ENCODE peak calls at places on chromosomes 5 and 9, in ten cellular contexts. Y is RWPE1, B is GM12864, F is LNCaP clone FGC, I is AG10803, Z is fibroblast of mammary gland, O is dorsolateral prefrontal cortex, R is heart right ventricle, K is progenitor cell of endocrine pancreas, H is cardiac muscle cell. W is an unnamed sample.

GRCh38 chr5:68406767-68407232 is 191.2 kb downstream of the PIK3R1 start:
- DNase-seq in Z (no peak), R (no peak), Y (no peak), F (peak), K (no peak), B (peak), I (no peak), O (no peak), H (no peak), W (peak)

GRCh38 chr9:133774799-133775198 is 36.6 kb upstream of the SARDH start:
- DNase-seq in Z (no peak), K (no peak), H (no peak), B (no peak), I (no peak), R (no peak), Y (no peak), F (no peak), O (no peak), W (no peak)

GRCh38 chr5:35656721-35657120 is 39.1 kb downstream of the SPEF2 start:
- DNase-seq in Y (no peak), R (no peak), F (no peak), H (peak), I (peak), Z (no peak), B (no peak), K (no peak), O (no peak), W (no peak)

GRCh38 chr9:112601646-112602045 is 115.0 kb downstream of the KIAA1958 start:
- DNase-seq in F (no peak), R (no peak), I (peak), K (no peak), H (no peak), B (no peak), Y (peak), O (no peak), Z (peak), W (no peak)

GRCh38 chr9:1052908-1053590 is 2.9 kb downstream of the DMRT2 start:
- DNase-seq in R (no peak), F (no peak), K (no peak), Z (no peak), H (no peak), B (no peak), O (no peak), I (no peak), Y (no peak), W (no peak)

GRCh38 chr5:174448662-174449061 is 275.7 kb upstream of the MSX2 start:
- DNase-seq in R (no peak), Y (peak), F (no peak), H (no peak), Z (no peak), K (no peak), I (no peak), O (no peak), B (no peak), W (no peak)

GRCh38 chr5:7374186-7374585 is 21.8 kb upstream of the ADCY2 start:
- DNase-seq in F (no peak), Y (no peak), O (no peak), R (no peak), K (no peak), Z (no peak), B (no peak), I (no peak), H (no peak), W (no peak)

GRCh38 chr9:76658510-76659231 is 105.6 kb upstream of the PCA3 start:
- DNase-seq in F (no peak), I (peak), R (no peak), H (peak), Y (peak), O (no peak), K (no peak), Z (peak), B (peak), W (peak)

GRCh38 chr5:157198277-157199058 is 17.8 kb downstream of the ITK start:
- DNase-seq in O (no peak), B (no peak), R (no peak), K (no peak), F (no peak), H (no peak), Y (no peak), Z (no peak), I (no peak), W (no peak)

GRCh38 chr9:130043654-130044623 is 950 bp upstream of the FNBP1 start:
- DNase-seq in O (no peak), Z (peak), R (peak), I (peak), F (no peak), K (peak), H (peak), B (no peak), Y (no peak), W (no peak)

GRCh38 chr9:2159521-2160417 is 144.6 kb downstream of the SMARCA2 start:
- DNase-seq in Y (no peak), F (no peak), R (no peak), H (no peak), Z (peak), I (peak), O (no peak), B (no peak), K (no peak), W (no peak)

GRCh38 chr9:2161661-2162060 is 146.5 kb downstream of the SMARCA2 start:
- DNase-seq in Y (no peak), O (no peak), F (no peak), R (no peak), B (no peak), H (no peak), K (no peak), Z (no peak), I (no peak), W (no peak)

GRCh38 chr9:2166219-2166618 is 151.1 kb downstream of the SMARCA2 start:
- DNase-seq in I (no peak), B (no peak), Z (no peak), K (no peak), Y (no peak), R (no peak), F (no peak), O (no peak), H (no peak), W (no peak)

GRCh38 chr9:2164268-2164667 is 149.1 kb downstream of the SMARCA2 start:
- DNase-seq in H (no peak), R (no peak), F (no peak), Y (no peak), K (no peak), I (no peak), B (no peak), Z (no peak), O (no peak), W (no peak)

GRCh38 chr9:2163231-2163885 is 148.2 kb downstream of the SMARCA2 start:
- DNase-seq in I (peak), B (no peak), Y (no peak), Z (peak), F (no peak), R (no peak), O (no peak), K (no peak), H (no peak), W (no peak)
- TF ChIP-seq CTCF in I (no peak), B (no peak), Y (no peak), Z (no peak), F (no peak), R (no peak), O (no peak), K (no peak), H (no peak), W (no peak)

GRCh38 chr5:38162625-38163024 is 95.7 kb upstream of the EGFLAM start:
- DNase-seq in R (no peak), K (no peak), H (no peak), I (no peak), O (no peak), B (no peak), Z (no peak), Y (no peak), F (no peak), W (no peak)

GRCh38 chr5:38154615-38155204 is 103.6 kb upstream of the EGFLAM start:
- DNase-seq in R (no peak), O (no peak), I (no peak), Y (peak), K (no peak), F (no peak), H (no peak), Z (no peak), B (no peak), W (no peak)

GRCh38 chr5:38151878-38152277 is 106.5 kb upstream of the EGFLAM start:
- DNase-seq in K (no peak), R (no peak), Z (peak), H (no peak), F (no peak), O (no peak), Y (no peak), B (no peak), I (no peak), W (no peak)

DNA sequence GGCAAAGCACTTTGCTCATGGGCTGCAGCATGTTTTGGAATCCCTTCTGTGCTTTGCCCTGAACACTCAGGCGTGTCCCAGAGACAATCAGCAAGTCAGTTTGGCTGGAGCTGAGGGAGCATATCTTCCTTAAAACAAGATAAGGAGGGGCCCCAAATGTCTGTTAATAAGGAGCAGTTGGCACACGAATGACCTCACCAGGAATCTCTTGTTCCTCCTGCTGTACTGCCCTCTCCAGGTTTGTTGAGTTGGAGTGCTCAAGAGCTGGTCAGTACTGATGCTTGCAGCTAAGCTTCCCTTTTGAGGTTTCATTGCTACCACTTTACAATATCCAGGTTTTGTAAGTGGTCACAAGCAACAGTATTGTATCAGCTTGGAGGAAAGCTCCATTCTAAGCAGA is 101.3 kb upstream of the EGFLAM start:
- DNase-seq in B (no peak), K (no peak), H (peak), Y (no peak), O (no peak), I (no peak), F (no peak), R (no peak), Z (no peak), W (no peak)
- TF ChIP-seq CTCF in B (no peak), K (no peak), H (no peak), Y (no peak), O (no peak), I (no peak), F (no peak), R (no peak), Z (no peak), W (no peak)

GRCh38 chr9:6845128-6845826 is 87.5 kb downstream of the KDM4C start:
- DNase-seq in O (no peak), R (no peak), Y (no peak), B (no peak), F (no peak), Z (no peak), H (no peak), I (no peak), K (no peak), W (no peak)

GRCh38 chr9:6842584-6842947 is 84.8 kb downstream of the KDM4C start:
- DNase-seq in F (no peak), I (peak), B (no peak), K (no peak), H (no peak), Z (peak), O (no peak), Y (no peak), R (no peak), W (no peak)

GRCh38 chr9:6843742-6844141 is 86.0 kb downstream of the KDM4C start:
- DNase-seq in F (no peak), H (no peak), O (no peak), Z (no peak), K (no peak), I (no peak), R (no peak), B (no peak), Y (no peak), W (no peak)

GRCh38 chr9:6845881-6846280 is 88.1 kb downstream of the KDM4C start:
- DNase-seq in Z (no peak), R (no peak), Y (no peak), K (no peak), B (no peak), O (no peak), F (no peak), H (peak), I (peak), W (no peak)
- TF ChIP-seq CTCF in Z (peak), R (peak), Y (no peak), K (peak), B (no peak), O (no peak), F (peak), H (peak), I (peak), W (no peak)

DNA sequence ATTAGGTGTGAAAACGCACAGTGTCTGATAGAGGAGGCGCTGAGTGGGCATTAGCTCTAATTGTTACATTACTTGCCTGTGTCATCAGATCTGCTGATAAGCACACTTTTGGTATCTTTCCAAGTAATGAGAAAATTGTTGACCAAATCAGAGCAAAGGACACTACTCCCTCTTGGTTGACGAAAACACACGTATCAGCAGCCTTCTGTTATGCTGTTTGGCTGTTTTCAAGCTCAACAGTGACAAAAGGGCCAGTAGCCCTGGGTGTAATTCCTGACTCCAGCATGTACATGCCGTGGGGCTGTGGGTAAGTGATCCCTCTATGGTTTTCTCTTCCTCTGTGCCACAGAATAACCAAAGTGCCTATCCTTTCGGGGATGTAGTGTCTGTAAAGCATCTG is 151.4 kb downstream of the AUH start:
- DNase-seq in R (no peak), I (no peak), F (no peak), H (no peak), K (no peak), O (no peak), B (no peak), Y (no peak), Z (peak), W (no peak)
- TF ChIP-seq CTCF in R (no peak), I (no peak), F (no peak), H (no peak), K (no peak), O (no peak), B (no peak), Y (no peak), Z (no peak), W (no peak)

GRCh38 chr9:136453326-136453725 is 13.7 kb upstream of the INPP5E start:
- DNase-seq in K (no peak), F (no peak), H (no peak), Z (no peak), O (no peak), R (no peak), I (no peak), B (no peak), Y (no peak), W (no peak)

GRCh38 chr9:136454026-136454796 is 14.6 kb upstream of the INPP5E start:
- DNase-seq in B (no peak), H (no peak), Y (no peak), Z (no peak), I (no peak), K (no peak), R (no peak), F (no peak), O (no peak), W (no peak)

GRCh38 chr9:136448655-136449054 is 9.0 kb upstream of the INPP5E start:
- DNase-seq in O (no peak), R (no peak), H (no peak), I (no peak), B (no peak), K (no peak), F (no peak), Z (no peak), Y (no peak), W (no peak)

GRCh38 chr9:136455043-136456002 is 15.7 kb upstream of the INPP5E start:
- DNase-seq in R (no peak), B (no peak), F (no peak), Z (no peak), I (no peak), H (no peak), K (no peak), O (no peak), Y (no peak), W (no peak)

GRCh38 chr9:136451221-136451877 is 11.7 kb upstream of the INPP5E start:
- DNase-seq in Y (no peak), I (no peak), H (peak), K (no peak), O (no peak), B (no peak), Z (no peak), F (no peak), R (no peak), W (no peak)
- TF ChIP-seq CTCF in Y (no peak), I (peak), H (no peak), K (no peak), O (no peak), B (no peak), Z (no peak), F (no peak), R (no peak), W (no peak)

DNA sequence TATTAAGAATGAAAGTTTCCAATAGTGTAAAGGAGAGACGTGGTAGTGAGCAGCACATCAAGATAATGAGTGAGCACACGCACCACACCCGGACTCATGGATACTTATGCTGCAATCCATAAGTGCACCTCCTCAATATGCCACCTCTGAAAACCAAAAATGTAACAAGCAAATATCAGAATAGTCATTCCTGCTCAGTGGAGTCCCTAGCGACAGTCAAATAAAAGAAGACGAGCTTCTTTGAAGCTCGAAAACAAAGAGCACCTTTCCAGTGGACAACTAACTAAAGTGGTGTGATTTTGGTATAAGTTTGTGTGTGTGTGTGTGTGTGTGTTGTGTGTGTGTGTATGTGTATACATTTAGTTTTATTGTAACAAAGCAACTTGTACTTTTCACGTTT is 241.3 kb downstream of the DEPDC1B start:
- DNase-seq in B (no peak), Y (no peak), O (no peak), Z (no peak), F (no peak), K (no peak), I (no peak), H (no peak), R (no peak), W (no peak)
- TF ChIP-seq CTCF in B (no peak), Y (no peak), O (no peak), Z (no peak), F (no peak), K (no peak), I (no peak), H (no peak), R (no peak), W (no peak)